ENCODE peak calls at places on chromosome 10, in ten cellular contexts. I is fibroblast of lung, E is left ventricle myocardium inferior, K is IMR-90, U is colonic mucosa, Y is mammary epithelial cell, J is Panc1, M is H9, R is A549, O is upper lobe of right lung. L is an unnamed sample.

GRCh38 chr10:4691776-4692175 is 134.2 kb upstream of the AKR1E2 start:
- DNase-seq in U (no peak), E (no peak), O (no peak), K (peak; percentile 66), I (peak; percentile 62), Y (peak; percentile 66), J (no peak), M (no peak), R (no peak), L (no peak)

GRCh38 chr10:28263136-28263857 is 39.6 kb downstream of the MPP7 start:
- DNase-seq in U (peak; percentile 66), I (no peak), J (no peak), M (peak; percentile 47), E (no peak), R (no peak), K (no peak), O (peak; percentile 70), Y (no peak), L (no peak)

GRCh38 chr10:95644935-95645334 is 11.6 kb downstream of the ALDH18A1 start:
- DNase-seq in O (no peak), R (no peak), E (no peak), K (no peak), J (no peak), Y (no peak), M (no peak), I (no peak), U (no peak), L (no peak)

GRCh38 chr10:14953452-14954000 is 370 bp downstream of the DCLRE1C start:
- DNase-seq in K (peak; percentile 67), J (no peak), E (peak; percentile 50), Y (peak; percentile 60), I (peak; percentile 71), O (no peak), R (peak; percentile 57), U (peak; percentile 48), M (no peak), L (no peak)

GRCh38 chr10:16987129-16987670 is 142.4 kb downstream of the CUBN start:
- DNase-seq in Y (peak; percentile 38), R (no peak), M (no peak), J (no peak), O (no peak), U (no peak), E (no peak), I (peak; percentile 80), K (peak; percentile 87), L (no peak)

GRCh38 chr10:102225646-102226541 is at the start of gene ELOVL3:
- DNase-seq in M (peak; percentile 98), J (peak; percentile 50), E (peak; percentile 95), K (peak; percentile 91), Y (peak; percentile 87), R (peak; percentile 98), O (peak; percentile 95), I (peak; percentile 92), U (peak; percentile 95), L (peak; percentile 96)

GRCh38 chr10:79402625-79402946 is 42.8 kb downstream of the ZCCHC24 start:
- DNase-seq in R (no peak), J (no peak), U (no peak), Y (no peak), O (no peak), M (no peak), K (no peak), E (peak; percentile 5), I (no peak), L (no peak)

GRCh38 chr10:119762805-119763798 is 37.3 kb downstream of the INPP5F start:
- DNase-seq in J (no peak), R (no peak), O (no peak), E (no peak), U (no peak), M (no peak), I (no peak), K (peak; percentile 70), Y (no peak), L (no peak)

GRCh38 chr10:65183236-65183635 is 1662.0 kb downstream of the REEP3 start:
- DNase-seq in E (no peak), Y (no peak), K (no peak), U (no peak), I (no peak), O (no peak), J (no peak), R (no peak), M (no peak), L (no peak)

GRCh38 chr10:43201545-43202131 is 63.4 kb downstream of the CSGALNACT2 start:
- DNase-seq in E (no peak), O (peak; percentile 63), K (no peak), U (peak; percentile 17), I (no peak), R (no peak), M (peak; percentile 25), J (no peak), Y (no peak), L (peak; percentile 4)

GRCh38 chr10:79066460-79067240 is 2.1 kb upstream of the ZMIZ1 start:
- DNase-seq in E (no peak), O (no peak), Y (peak; percentile 35), J (no peak), M (peak; percentile 69), K (peak; percentile 35), I (peak; percentile 51), U (peak; percentile 69), R (peak; percentile 92), L (no peak)

GRCh38 chr10:122348512-122348911 is 26.0 kb upstream of the PLEKHA1 start:
- DNase-seq in R (no peak), M (no peak), I (no peak), K (no peak), O (no peak), J (no peak), U (no peak), E (no peak), Y (no peak), L (no peak)

GRCh38 chr10:34814228-34815173 is 595 bp downstream of the PARD3 start:
- DNase-seq in R (peak; percentile 59), K (peak; percentile 27), J (no peak), O (peak; percentile 77), U (peak; percentile 49), E (peak; percentile 57), M (peak; percentile 73), Y (peak; percentile 30), I (peak; percentile 44), L (peak; percentile 56)

GRCh38 chr10:30348378-30348776 is 701 bp downstream of the MTPAP start:
- DNase-seq in E (no peak), O (no peak), Y (no peak), U (no peak), M (no peak), I (no peak), J (no peak), R (no peak), K (peak; percentile 2), L (no peak)

GRCh38 chr10:5545011-5545410 is 20.2 kb downstream of the CALML3 start:
- DNase-seq in M (no peak), R (no peak), J (no peak), O (peak; percentile 26), U (no peak), I (no peak), K (no peak), E (no peak), Y (no peak), L (no peak)

GRCh38 chr10:19929466-19930140 is 113.4 kb downstream of the PLXDC2 start:
- DNase-seq in I (peak; percentile 84), R (no peak), E (no peak), U (no peak), O (no peak), M (no peak), K (peak; percentile 77), J (no peak), Y (peak; percentile 80), L (no peak)

GRCh38 chr10:43220971-43221418 is 45.9 kb downstream of the RASGEF1A start:
- DNase-seq in O (peak; percentile 21), E (peak; percentile 2), K (no peak), M (no peak), I (no peak), J (no peak), U (no peak), R (no peak), Y (no peak), L (peak; percentile 6)

GRCh38 chr10:115049957-115050356 is 43.2 kb upstream of the ATRNL1 start:
- DNase-seq in Y (no peak), K (peak; percentile 8), U (no peak), O (no peak), J (no peak), R (no peak), I (no peak), M (no peak), E (no peak), L (no peak)
- H3K4me1 ChIP-seq in Y (no peaks in the 10 kb centered on the region), K (peaks cover 3% of the 10 kb centered on the region), U (no peaks in the 10 kb centered on the region), O (no peaks in the 10 kb centered on the region), J (no peaks in the 10 kb centered on the region), R (no peaks in the 10 kb centered on the region), I (no peaks in the 10 kb centered on the region), M (no peaks in the 10 kb centered on the region), E (no peaks in the 10 kb centered on the region), L (no peaks in the 10 kb centered on the region)

DNA sequence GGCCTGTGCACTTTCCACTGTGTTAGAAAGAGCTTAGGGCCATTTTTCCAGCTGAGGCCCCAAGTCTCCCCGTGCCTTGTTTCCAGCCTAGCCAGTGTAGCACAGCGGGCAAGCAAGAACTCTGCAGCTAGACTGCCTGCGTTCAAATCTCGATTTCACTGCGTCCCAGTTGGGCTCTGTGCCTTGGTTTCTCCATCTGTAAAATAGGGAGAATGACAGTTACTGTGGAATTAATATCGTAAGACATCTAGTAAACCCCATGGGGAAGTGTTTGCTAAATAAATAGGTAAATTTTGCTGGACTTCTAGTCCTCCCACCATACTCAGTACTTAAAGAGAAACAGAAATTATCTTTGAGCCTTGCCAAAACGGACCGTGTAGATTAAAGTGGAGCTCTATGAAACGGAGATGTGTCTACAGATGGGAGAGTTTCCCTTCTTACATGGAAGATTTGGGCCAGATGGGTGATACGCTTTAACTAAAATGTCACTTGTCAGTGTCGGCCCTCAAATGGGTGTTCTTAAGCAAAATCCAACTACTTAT is 3.5 kb upstream of the HKDC1 start:
- DNase-seq in J (no peak), Y (no peak), E (no peak), M (no peak), K (no peak), O (no peak), I (no peak), U (no peak), R (no peak), L (no peak)
- H3K27ac ChIP-seq in J (peak overlapping the region; percentile 71), Y (peak overlapping the region; percentile 72), E (no peak overlapping the region), M (no peak overlapping the region), K (no peak overlapping the region), O (no peak overlapping the region), I (no peak overlapping the region), U (no peak overlapping the region), R (peak overlapping the region; percentile 91), L (no peak overlapping the region)

DNA sequence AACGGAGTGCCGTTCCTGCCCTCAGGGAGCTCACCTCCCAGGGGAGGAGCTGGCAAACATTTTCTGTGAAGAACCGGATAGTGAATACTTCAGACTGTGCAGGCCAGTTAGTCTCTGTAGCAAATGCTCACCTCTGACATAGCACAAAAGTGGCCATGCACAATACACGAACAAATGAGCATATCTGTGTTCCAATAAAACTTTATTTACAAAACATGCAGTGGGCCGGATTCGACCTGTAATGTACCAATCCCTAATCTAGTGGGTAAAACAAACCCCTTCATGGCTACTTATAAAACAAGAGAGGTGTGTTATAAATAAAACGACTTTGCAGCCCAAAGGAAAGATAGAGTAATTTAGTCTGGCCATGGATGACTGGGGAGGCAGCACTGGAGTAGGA is 48.7 kb downstream of the KCNMA1 start:
- DNase-seq in O (no peak), J (no peak), E (no peak), Y (no peak), R (no peak), I (no peak), U (no peak), K (no peak), M (no peak), L (no peak)
- H3K4me1 ChIP-seq in O (no peaks in the 10 kb centered on the region), J (peaks cover 72% of the 10 kb centered on the region), E (peaks cover 9% of the 10 kb centered on the region), Y (peaks cover 39% of the 10 kb centered on the region), R (peaks cover 58% of the 10 kb centered on the region), I (peaks cover 16% of the 10 kb centered on the region), U (no peaks in the 10 kb centered on the region), K (peaks cover 19% of the 10 kb centered on the region), M (peaks cover 3% of the 10 kb centered on the region), L (no peaks in the 10 kb centered on the region)

GRCh38 chr10:110932505-110933180 is 13.2 kb downstream of the SHOC2 start:
- DNase-seq in E (no peak), U (no peak), M (no peak), J (no peak), Y (peak; percentile 31), O (no peak), K (no peak), R (no peak), I (peak; percentile 8), L (no peak)
- H3K27ac ChIP-seq in E (no peak overlapping the region), U (no peak overlapping the region), M (no peak overlapping the region), J (no peak overlapping the region), Y (no peak overlapping the region), O (no peak overlapping the region), K (no peak overlapping the region), R (no peak overlapping the region), I (no peak overlapping the region), L (no peak overlapping the region)